ENCODE peak calls at places on chromosomes 6 and 20, in four cellular contexts. L, I, U and E are unnamed samples.

GRCh38 chr6:168442646-168443045 is 1.7 kb downstream of the SMOC2 start:
- DNase-seq in I (peak), L (no peak), U (no peak), E (peak)

GRCh38 chr6:79949235-79949634 is 1.9 kb upstream of the ELOVL4 start:
- DNase-seq in U (no peak), I (peak), L (no peak), E (peak)

GRCh38 chr6:52231411-52232127 is 12.7 kb downstream of the IL17F start:
- DNase-seq in L (no peak), I (no peak), U (no peak), E (no peak)

GRCh38 chr6:71621918-71622519 is 264.3 kb upstream of the RIMS1 start:
- DNase-seq in I (peak), L (no peak), U (no peak), E (peak)

GRCh38 chr6:142942805-142943227 is 2.2 kb downstream of the HIVEP2 start:
- DNase-seq in L (no peak), I (no peak), U (no peak), E (no peak)

GRCh38 chr20:14720251-14720650 is 382.8 kb upstream of the FLRT3 start:
- DNase-seq in U (no peak), L (no peak), I (no peak), E (no peak)

GRCh38 chr6:111291334-111291705 is 191.7 kb downstream of the REV3L start:
- DNase-seq in U (no peak), I (no peak), L (no peak), E (no peak)

GRCh38 chr20:45306431-45306982 is at the start of gene RBPJL:
- DNase-seq in U (no peak), L (no peak), I (peak), E (peak)

GRCh38 chr6:158522616-158523015 is 37.3 kb upstream of the TMEM181 start:
- DNase-seq in U (no peak), I (no peak), L (no peak), E (no peak)

GRCh38 chr6:40816601-40817000 is 222.4 kb downstream of the UNC5CL start:
- DNase-seq in U (no peak), I (no peak), L (no peak), E (no peak)

GRCh38 chr6:35796236-35796635 is 887 bp downstream of the CLPS start:
- DNase-seq in U (no peak), I (no peak), L (no peak), E (no peak)

GRCh38 chr6:73766040-73766439 is 70.0 kb downstream of the CD109 start:
- DNase-seq in I (no peak), U (no peak), L (no peak), E (no peak)

GRCh38 chr20:37823276-37823980 is 79.5 kb upstream of the VSTM2L start:
- DNase-seq in I (peak), U (no peak), L (no peak), E (peak)

GRCh38 chr6:142372348-142372747 is 70.5 kb downstream of the ADGRG6 start:
- DNase-seq in U (no peak), I (peak), L (no peak), E (no peak)

GRCh38 chr6:130758818-130759217 is 68.4 kb upstream of the SMLR1 start:
- DNase-seq in I (no peak), L (no peak), U (no peak), E (no peak)

GRCh38 chr20:24544371-24544770 is 74.9 kb downstream of the SYNDIG1 start:
- DNase-seq in U (no peak), I (no peak), L (no peak), E (no peak)

GRCh38 chr20:48944663-48945297 is 23.3 kb downstream of the ARFGEF2 start:
- DNase-seq in I (no peak), L (no peak), U (no peak), E (no peak)

GRCh38 chr6:78483546-78483945 is 383.8 kb upstream of the IRAK1BP1 start:
- DNase-seq in L (no peak), U (no peak), I (no peak), E (no peak)

GRCh38 chr20:48236485-48237055 is 451.3 kb upstream of the SULF2 start:
- DNase-seq in I (peak), U (no peak), L (no peak), E (no peak)

GRCh38 chr20:50865591-50865990 is 65.6 kb downstream of the ADNP start:
- DNase-seq in U (no peak), L (no peak), I (no peak), E (no peak)

GRCh38 chr6:70709826-70710225 is 42.1 kb downstream of the SMAP1 start:
- DNase-seq in I (no peak), U (no peak), L (no peak), E (no peak)

GRCh38 chr6:134168580-134169223 is 116.3 kb upstream of the SLC2A12 start:
- DNase-seq in I (no peak), U (no peak), L (no peak), E (no peak)

GRCh38 chr6:121641158-121641557 is 205.7 kb downstream of the GJA1 start:
- DNase-seq in U (no peak), I (no peak), L (no peak), E (no peak)

GRCh38 chr6:129981598-129981997 is 36.8 kb upstream of the L3MBTL3 start:
- DNase-seq in U (no peak), I (no peak), L (no peak), E (no peak)

GRCh38 chr20:10218536-10219451 is at the start of gene SNAP25:
- DNase-seq in U (no peak), L (no peak), I (peak), E (peak)

GRCh38 chr20:61253640-61254511 is 1.8 kb downstream of the CDH4 start:
- DNase-seq in I (peak), U (no peak), L (no peak), E (peak)

GRCh38 chr6:17574871-17575560 is 25.1 kb upstream of the FAM8A1 start:
- DNase-seq in U (no peak), L (no peak), I (no peak), E (no peak)

GRCh38 chr20:62374431-62375152 is 7.5 kb upstream of the LAMA5 start:
- DNase-seq in U (no peak), I (no peak), L (no peak), E (no peak)